ENCODE peak calls at places on chromosomes 6 and 20, in five cellular contexts. X is tibial artery, S is RWPE1, N is foreskin keratinocyte, T is heart right ventricle. E is an unnamed sample.

GRCh38 chr20:32387262-32387661 is 29.1 kb downstream of the ASXL1 start:
- DNase-seq in X (no peak), S (no peak), N (no peak), T (no peak), E (peak)

GRCh38 chr20:1840865-1841553 is 54.2 kb upstream of the SIRPA start:
- DNase-seq in X (no peak), S (no peak), N (no peak), T (no peak), E (no peak)

GRCh38 chr6:142764306-142764705 is 180.7 kb downstream of the HIVEP2 start:
- DNase-seq in X (no peak), S (no peak), N (no peak), T (no peak), E (no peak)

GRCh38 chr20:38270869-38271608 is 10.5 kb upstream of the KIAA1755 start:
- DNase-seq in X (peak), S (peak), N (peak), T (peak), E (peak)

GRCh38 chr6:99514089-99514488 is 1.1 kb downstream of the USP45 start:
- DNase-seq in X (no peak), S (no peak), N (no peak), T (no peak), E (peak)

GRCh38 chr6:24357336-24358218 is at the start of gene DCDC2:
- DNase-seq in X (no peak), S (no peak), N (peak), T (no peak), E (no peak)

GRCh38 chr6:43812850-43813584 is 43.0 kb downstream of the VEGFA start:
- DNase-seq in X (no peak), S (no peak), N (no peak), T (no peak), E (no peak)

GRCh38 chr6:149566372-149567193 is at the start of gene GINM1:
- DNase-seq in X (peak), S (peak), N (peak), T (peak), E (peak)

GRCh38 chr20:53390780-53391179 is 202.9 kb downstream of the ZNF217 start:
- DNase-seq in X (no peak), S (no peak), N (no peak), T (no peak), E (no peak)

GRCh38 chr6:33945931-33946330 is 142.1 kb upstream of the MLN start:
- DNase-seq in X (no peak), S (no peak), N (no peak), T (no peak), E (no peak)

GRCh38 chr6:30589754-30590358 is 18.6 kb downstream of the ABCF1 start:
- DNase-seq in X (no peak), S (no peak), N (no peak), T (no peak), E (no peak)

GRCh38 chr6:122484760-122485159 is 13.2 kb upstream of the SERINC1 start:
- DNase-seq in X (no peak), S (no peak), N (no peak), T (no peak), E (no peak)

GRCh38 chr6:36683145-36683655 is 4.7 kb downstream of the CDKN1A start:
- DNase-seq in X (no peak), S (no peak), N (no peak), T (no peak), E (no peak)

GRCh38 chr6:170460606-170461005 is 92.5 kb downstream of the PSMB1 start:
- DNase-seq in X (no peak), S (no peak), N (no peak), T (no peak), E (no peak)

GRCh38 chr6:82143041-82143481 is 104.5 kb downstream of the IBTK start:
- DNase-seq in X (no peak), S (no peak), N (no peak), T (no peak), E (no peak)

GRCh38 chr20:38143238-38143645 is 21.8 kb downstream of the TGM2 start:
- DNase-seq in X (no peak), S (peak), N (peak), T (no peak), E (no peak)

GRCh38 chr6:168226095-168226781 is 93.3 kb downstream of the DACT2 start:
- DNase-seq in X (no peak), S (no peak), N (no peak), T (no peak), E (no peak)

GRCh38 chr6:168223755-168224154 is 95.8 kb downstream of the DACT2 start:
- DNase-seq in X (no peak), S (no peak), N (no peak), T (no peak), E (no peak)

GRCh38 chr6:168226832-168227434 is 92.6 kb downstream of the DACT2 start:
- DNase-seq in X (no peak), S (no peak), N (peak), T (no peak), E (no peak)

GRCh38 chr6:168223150-168223549 is 96.4 kb downstream of the DACT2 start:
- DNase-seq in X (no peak), S (no peak), N (no peak), T (no peak), E (no peak)

GRCh38 chr6:168225471-168225901 is 94.1 kb downstream of the DACT2 start:
- DNase-seq in X (no peak), S (no peak), N (no peak), T (no peak), E (no peak)
- H3K27ac ChIP-seq in X (no peak), S (no peak), N (no peak), T (peak), E (no peak)

GRCh38 chr6:74434165-74434564 is 738.2 kb downstream of the CD109 start:
- DNase-seq in X (no peak), S (no peak), N (no peak), T (no peak), E (no peak)
- TF ChIP-seq CTCF in X (no peak), S (no peak), N (no peak), T (no peak), E (no peak)

GRCh38 chr6:53282234-53282633 is 66.5 kb downstream of the ELOVL5 start:
- DNase-seq in X (no peak), S (no peak), N (no peak), T (no peak), E (no peak)

GRCh38 chr6:53282741-53283140 is 66.0 kb downstream of the ELOVL5 start:
- DNase-seq in X (no peak), S (no peak), N (no peak), T (no peak), E (peak)

GRCh38 chr6:53281518-53282215 is 67.1 kb downstream of the ELOVL5 start:
- DNase-seq in X (no peak), S (no peak), N (no peak), T (no peak), E (no peak)

GRCh38 chr6:53279301-53279700 is 69.4 kb downstream of the ELOVL5 start:
- DNase-seq in X (no peak), S (no peak), N (no peak), T (no peak), E (no peak)

DNA sequence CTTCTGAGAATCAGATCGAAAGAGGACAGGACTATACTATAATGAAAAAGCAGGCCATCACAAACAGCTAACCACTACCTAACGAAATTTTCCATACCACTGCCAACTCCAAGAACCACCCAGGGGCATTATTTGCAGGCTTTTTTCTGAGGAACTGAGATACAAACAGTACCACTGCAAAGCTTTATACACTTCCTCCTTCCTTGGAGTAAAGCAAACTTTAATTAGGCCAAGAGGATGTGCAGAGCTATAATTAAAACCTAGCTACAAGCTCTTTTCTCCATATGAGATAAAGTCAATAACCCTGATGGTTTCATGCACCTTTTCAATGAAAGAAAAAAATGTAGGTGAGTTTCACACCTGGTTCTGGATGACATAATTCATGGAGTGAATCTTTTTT is 68.5 kb downstream of the ELOVL5 start:
- DNase-seq in X (no peak), S (no peak), N (no peak), T (no peak), E (no peak)
- H3K27ac ChIP-seq in X (no peak), S (no peak), N (no peak), T (peak), E (no peak)

GRCh38 chr6:118086189-118086588 is 179.1 kb downstream of the SLC35F1 start:
- DNase-seq in X (no peak), S (no peak), N (no peak), T (no peak), E (no peak)

GRCh38 chr6:118083711-118084110 is 176.6 kb downstream of the SLC35F1 start:
- DNase-seq in X (no peak), S (no peak), N (no peak), T (no peak), E (no peak)

GRCh38 chr6:118085665-118086064 is 178.6 kb downstream of the SLC35F1 start:
- DNase-seq in X (no peak), S (no peak), N (no peak), T (no peak), E (no peak)

GRCh38 chr6:118080547-118080946 is 173.5 kb downstream of the SLC35F1 start:
- DNase-seq in X (no peak), S (no peak), N (no peak), T (no peak), E (no peak)
- TF ChIP-seq CTCF in X (no peak), S (no peak), N (no peak), T (no peak), E (peak)

GRCh38 chr6:46845126-46845525 is 51.9 kb downstream of the MEP1A start:
- DNase-seq in X (no peak), S (no peak), N (no peak), T (no peak), E (no peak)
- H3K27ac ChIP-seq in X (no peak), S (no peak), N (no peak), T (no peak), E (no peak)

GRCh38 chr6:41587223-41587879 is 41.2 kb downstream of the FOXP4 start:
- DNase-seq in X (no peak), S (no peak), N (no peak), T (no peak), E (no peak)
- TF ChIP-seq CTCF in X (no peak), S (no peak), N (no peak), T (no peak), E (no peak)

E was measured in brain microvascular endothelial cell.